ENCODE peak calls at places on chromosomes 13 and 19, in four cellular contexts. V is IMR-90, H is H1, U is mesendoderm. Z is an unnamed sample.
A peak's percentile ranks its signal among the peaks of the same experiment; 100 is the strongest.

GRCh38 chr19:46373573-46374359 is 26.9 kb downstream of the PPP5C start:
- DNase-seq in V (peak; percentile 50), H (peak; percentile 62), U (peak; percentile 95), Z (peak; percentile 89)

GRCh38 chr19:3146677-3147100 is 10.9 kb downstream of the GNA15 start:
- DNase-seq in V (no peak), H (no peak), U (peak; percentile 23), Z (peak; percentile 71)

GRCh38 chr13:74166286-74166685 is 32.1 kb upstream of the KLF12 start:
- DNase-seq in V (peak; percentile 44), H (no peak), U (no peak), Z (no peak)

GRCh38 chr13:51624695-51625345 is 40.6 kb downstream of the WDFY2 start:
- DNase-seq in V (no peak), H (no peak), U (no peak), Z (no peak)

GRCh38 chr13:19587635-19588300 is 26.4 kb upstream of the TPTE2 start:
- DNase-seq in V (peak; percentile 52), H (no peak), U (peak; percentile 20), Z (no peak)

GRCh38 chr19:872266-872951 is 12.9 kb downstream of the CFD start:
- DNase-seq in V (peak; percentile 38), H (no peak), U (peak; percentile 88), Z (peak; percentile 94)

GRCh38 chr13:95924389-95924994 is 128.7 kb downstream of the UGGT2 start:
- DNase-seq in V (peak; percentile 86), H (no peak), U (peak; percentile 91), Z (no peak)

GRCh38 chr19:35224681-35225604 is 3.6 kb downstream of the FAM187B start:
- DNase-seq in V (no peak), H (no peak), U (no peak), Z (peak; percentile 80)

GRCh38 chr19:15432629-15433518 is 14.1 kb upstream of the AKAP8L start:
- DNase-seq in V (peak; percentile 87), H (no peak), U (peak; percentile 93), Z (peak; percentile 90)

GRCh38 chr13:47256618-47257017 is 359.8 kb upstream of the HTR2A start:
- DNase-seq in V (peak; percentile 93), H (no peak), U (no peak), Z (no peak)

GRCh38 chr19:49114630-49115363 is 627 bp downstream of the LIN7B start:
- DNase-seq in V (peak; percentile 33), H (no peak), U (peak; percentile 75), Z (peak; percentile 83)

GRCh38 chr19:49546825-49547565 is 19.2 kb downstream of the RCN3 start:
- DNase-seq in V (peak; percentile 89), H (peak; percentile 47), U (peak; percentile 92), Z (peak; percentile 78)

GRCh38 chr13:28850226-28850625 is 30.1 kb downstream of the MTUS2 start:
- DNase-seq in V (no peak), H (no peak), U (no peak), Z (no peak)

GRCh38 chr13:45133396-45134118 is 13.2 kb downstream of the GTF2F2 start:
- DNase-seq in V (no peak), H (no peak), U (peak; percentile 16), Z (no peak)

GRCh38 chr13:41648314-41648935 is 191.1 kb downstream of the RGCC start:
- DNase-seq in V (peak; percentile 72), H (no peak), U (peak; percentile 30), Z (no peak)

GRCh38 chr19:5339950-5340636 is 519 bp downstream of the PTPRS start:
- DNase-seq in V (no peak), H (no peak), U (no peak), Z (no peak)

GRCh38 chr13:113084094-113084942 is 21.3 kb upstream of the F7 start:
- DNase-seq in V (no peak), H (no peak), U (no peak), Z (no peak)

GRCh38 chr19:1880611-1881392 is 4.5 kb downstream of the ABHD17A start:
- DNase-seq in V (no peak), H (no peak), U (no peak), Z (peak; percentile 23)

GRCh38 chr13:93603043-93603442 is 376.4 kb downstream of the GPC6 start:
- DNase-seq in V (peak; percentile 82), H (peak; percentile 2), U (peak; percentile 84), Z (no peak)

GRCh38 chr19:28522545-28522922 is 690.4 kb downstream of the UQCRFS1 start:
- DNase-seq in V (no peak), H (no peak), U (no peak), Z (no peak)

GRCh38 chr13:54261856-54262255 is 1233.2 kb downstream of the OLFM4 start:
- DNase-seq in V (no peak), H (no peak), U (no peak), Z (peak; percentile 39)

GRCh38 chr13:95605426-95606125 is 38.9 kb downstream of the DZIP1 start:
- DNase-seq in V (no peak), H (no peak), U (no peak), Z (no peak)

DNA sequence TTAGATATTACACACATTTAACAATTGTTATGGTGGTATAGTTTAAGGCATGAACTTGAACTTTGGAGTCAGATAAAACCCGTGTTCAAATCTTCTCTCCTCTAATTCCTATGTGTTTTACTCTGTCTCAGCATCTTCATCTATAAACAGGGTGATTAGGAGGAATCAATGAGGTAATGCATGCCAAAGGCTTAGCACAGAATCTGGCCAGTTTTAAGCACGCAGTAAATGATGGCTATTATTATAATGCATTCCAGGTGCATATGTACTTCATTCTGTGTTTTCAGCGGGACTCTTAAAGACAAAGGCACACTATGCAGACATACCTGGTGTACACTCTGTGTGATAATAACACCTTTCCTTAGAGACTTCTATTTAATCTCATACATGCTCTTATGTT is 88.0 kb upstream of the FRY start:
- DNase-seq in V (no peak), H (no peak), U (no peak), Z (no peak)
- H3K18ac ChIP-seq in V (no peak overlapping the region), H (no peak overlapping the region), U (no peak overlapping the region), Z (no peak overlapping the region)

GRCh38 chr13:97471721-97472120 is 37.8 kb downstream of the RAP2A start:
- DNase-seq in V (peak; percentile 4), H (no peak), U (no peak), Z (no peak)
- H4K5ac ChIP-seq in V (no peak overlapping the region), H (no peak overlapping the region), U (no peak overlapping the region), Z (no peak overlapping the region)

GRCh38 chr19:41310031-41310831 is at the start of gene CCDC97:
- DNase-seq in V (peak; percentile 85), H (peak; percentile 66), U (peak; percentile 91), Z (peak; percentile 89)

GRCh38 chr19:41308450-41309224 is 1.3 kb upstream of the CCDC97 start:
- DNase-seq in V (peak; percentile 86), H (peak; percentile 86), U (peak; percentile 96), Z (peak; percentile 93)

GRCh38 chr19:41309225-41310030 is 544 bp upstream of the CCDC97 start:
- DNase-seq in V (no peak), H (no peak), U (no peak), Z (no peak)

GRCh38 chr19:41311072-41311471 is 1.1 kb downstream of the CCDC97 start:
- DNase-seq in V (no peak), H (no peak), U (no peak), Z (no peak)

GRCh38 chr19:41311613-41312012 is 1.6 kb downstream of the CCDC97 start:
- DNase-seq in V (no peak), H (no peak), U (no peak), Z (no peak)
- H3K4me2 ChIP-seq in V (peak overlapping the region; percentile 96), H (no peak overlapping the region), U (no peak overlapping the region), Z (no peak overlapping the region)

GRCh38 chr19:7746903-7747884 is at the start of gene CD209:
- DNase-seq in V (no peak), H (no peak), U (no peak), Z (no peak)
- H3K18ac ChIP-seq in V (no peak within 1 kb of the TSS), H (no peak within 1 kb of the TSS), U (no peak within 1 kb of the TSS), Z (no peak within 1 kb of the TSS)